ENCODE peak calls at places on chromosomes 5 and 9, in six cellular contexts. N, E, P, H, W and O are unnamed samples.

GRCh38 chr9:14156046-14156445 is 157.9 kb downstream of the NFIB start:
- DNase-seq in P (peak; percentile 37), W (no peak), H (no peak), E (no peak), N (no peak), O (no peak)

GRCh38 chr5:172806897-172807672 is 27.0 kb upstream of the ERGIC1 start:
- DNase-seq in N (peak; percentile 98), H (peak; percentile 86), W (peak; percentile 80), E (peak; percentile 97), P (peak; percentile 81), O (peak; percentile 87)

GRCh38 chr5:174087783-174088182 is 42.3 kb downstream of the NSG2 start:
- DNase-seq in N (no peak), W (no peak), E (no peak), H (no peak), P (no peak), O (no peak)

GRCh38 chr9:98129451-98129881 is 10.4 kb upstream of the TRIM14 start:
- DNase-seq in W (no peak), P (no peak), H (no peak), E (peak; percentile 21), N (no peak), O (peak; percentile 94)

GRCh38 chr5:133273661-133274596 is 222.1 kb downstream of the HSPA4 start:
- DNase-seq in H (no peak), P (no peak), W (no peak), N (no peak), E (no peak), O (no peak)

GRCh38 chr5:85278193-85278592 is 893.5 kb upstream of the EDIL3 start:
- DNase-seq in N (no peak), W (no peak), H (no peak), P (peak; percentile 25), E (no peak), O (no peak)

GRCh38 chr5:103232393-103232999 is 26.1 kb upstream of the MACIR start:
- DNase-seq in E (peak; percentile 52), P (no peak), N (peak; percentile 49), H (peak; percentile 62), W (peak; percentile 41), O (peak; percentile 48)

GRCh38 chr9:125074976-125075375 is 68.4 kb downstream of the SCAI start:
- DNase-seq in W (no peak), N (no peak), H (peak; percentile 57), E (no peak), P (no peak), O (no peak)

GRCh38 chr9:90880669-90881068 is 79.0 kb downstream of the SYK start:
- DNase-seq in H (no peak), W (no peak), N (no peak), E (no peak), P (no peak), O (peak; percentile 33)

GRCh38 chr9:100063185-100063584 is 35.6 kb downstream of the ERP44 start:
- DNase-seq in E (no peak), H (peak; percentile 53), N (no peak), P (no peak), W (no peak), O (no peak)

GRCh38 chr5:74895906-74896305 is 29.7 kb upstream of the FAM169A start:
- DNase-seq in P (no peak), H (peak; percentile 71), N (peak; percentile 18), E (no peak), W (no peak), O (no peak)

GRCh38 chr9:26551971-26552370 is 340.6 kb downstream of the CAAP1 start:
- DNase-seq in N (no peak), P (no peak), H (no peak), W (no peak), E (no peak), O (no peak)

GRCh38 chr5:73483676-73484075 is 14.6 kb upstream of the BTF3 start:
- DNase-seq in H (no peak), E (no peak), W (no peak), P (no peak), N (no peak), O (no peak)

GRCh38 chr5:132622608-132623007 is 35.4 kb upstream of the IL13 start:
- DNase-seq in W (no peak), P (no peak), H (no peak), E (no peak), N (no peak), O (no peak)

GRCh38 chr9:112115109-112115508 is 60.0 kb downstream of the SUSD1 start:
- DNase-seq in N (no peak), W (no peak), E (no peak), H (no peak), P (no peak), O (no peak)

GRCh38 chr9:76137941-76138340 is 247.5 kb downstream of the PCSK5 start:
- DNase-seq in E (no peak), W (no peak), N (no peak), H (no peak), P (no peak), O (no peak)

GRCh38 chr5:131220566-131220965 is 43.3 kb upstream of the CDC42SE2 start:
- DNase-seq in H (no peak), N (no peak), P (no peak), E (no peak), W (no peak), O (no peak)

GRCh38 chr5:180400416-180400815 is 47.3 kb upstream of the GFPT2 start:
- DNase-seq in P (no peak), W (no peak), N (no peak), H (no peak), E (no peak), O (no peak)

GRCh38 chr5:83430130-83431010 is 41.2 kb upstream of the VCAN start:
- DNase-seq in H (peak; percentile 67), E (peak; percentile 79), N (peak; percentile 64), W (peak; percentile 61), P (peak; percentile 21), O (peak; percentile 76)

GRCh38 chr5:68315679-68316271 is 100.2 kb downstream of the PIK3R1 start:
- DNase-seq in N (no peak), W (no peak), E (no peak), P (peak; percentile 55), H (no peak), O (no peak)
- TF ChIP-seq MYC in N (no peak), W (no peak), E (no peak), P (no peak), H (no peak), O (no peak)

DNA sequence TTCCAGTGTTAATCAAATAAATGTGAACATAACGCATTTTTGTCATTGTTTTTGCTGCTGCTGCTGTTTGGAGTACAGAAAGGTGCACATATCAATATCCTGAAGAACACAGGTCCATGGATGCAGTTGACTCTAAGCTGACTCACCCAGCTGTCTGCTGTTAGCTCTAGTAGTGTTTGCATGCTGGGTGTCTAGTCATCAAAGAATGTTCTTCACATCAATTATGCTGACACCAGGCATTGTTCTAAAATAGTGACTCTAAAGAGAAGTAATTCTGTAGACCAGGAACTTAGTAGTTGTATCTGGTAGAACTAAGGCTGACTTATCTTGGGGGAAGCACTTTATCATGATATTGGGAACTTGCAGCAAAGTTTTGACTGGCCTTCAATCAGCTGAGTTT is 55.7 kb upstream of the DPYSL3 start:
- DNase-seq in E (no peak), H (no peak), W (peak; percentile 17), N (peak; percentile 56), P (no peak), O (no peak)
- TF ChIP-seq MYC in E (no peak), H (no peak), W (no peak), N (no peak), P (no peak), O (no peak)

DNA sequence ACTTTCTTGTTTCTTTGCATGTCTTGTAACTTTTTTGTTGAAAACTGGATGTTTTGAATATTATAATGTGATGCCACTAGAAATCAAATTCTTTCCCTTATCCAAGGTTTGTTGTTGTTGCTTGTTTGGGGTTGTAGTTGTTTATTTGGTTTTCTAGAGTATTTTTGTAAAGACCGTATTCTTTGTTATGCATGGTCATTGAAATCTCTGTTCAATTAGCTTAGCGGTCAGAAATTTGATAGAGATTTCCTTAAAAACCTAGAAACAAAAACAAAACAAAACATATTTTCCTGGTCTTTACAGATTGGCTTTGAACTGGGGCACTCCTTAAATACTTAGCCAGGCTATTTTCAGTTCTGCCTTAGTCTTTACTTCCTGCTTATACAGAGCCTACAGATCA is 21.9 kb downstream of the SOX30 start:
- DNase-seq in E (no peak), H (no peak), N (no peak), P (no peak), W (no peak), O (no peak)
- TF ChIP-seq MYC in E (no peak), H (no peak), N (no peak), P (no peak), W (no peak), O (no peak)

GRCh38 chr9:136398286-136398685 is 1.7 kb downstream of the SNAPC4 start:
- DNase-seq in W (no peak), N (no peak), E (no peak), P (no peak), H (no peak), O (no peak)

GRCh38 chr9:136397643-136398042 is 2.3 kb downstream of the SNAPC4 start:
- DNase-seq in H (no peak), N (no peak), P (no peak), W (no peak), E (no peak), O (no peak)

GRCh38 chr9:136401173-136401922 is 1.4 kb upstream of the SNAPC4 start:
- DNase-seq in P (no peak), W (no peak), N (no peak), E (no peak), H (no peak), O (no peak)

GRCh38 chr9:136400038-136400834 is at the start of gene SNAPC4:
- DNase-seq in P (peak; percentile 40), H (peak; percentile 82), W (peak; percentile 77), N (peak; percentile 87), E (peak; percentile 93), O (peak; percentile 89)

GRCh38 chr9:136399176-136400037 is 563 bp downstream of the SNAPC4 start:
- DNase-seq in E (peak; percentile 36), N (no peak), W (no peak), H (peak; percentile 24), P (no peak), O (peak; percentile 42)
- TF ChIP-seq MYC in E (peak; percentile 58), N (peak; percentile 29), W (peak; percentile 35), H (no peak), P (no peak), O (no peak)

DNA sequence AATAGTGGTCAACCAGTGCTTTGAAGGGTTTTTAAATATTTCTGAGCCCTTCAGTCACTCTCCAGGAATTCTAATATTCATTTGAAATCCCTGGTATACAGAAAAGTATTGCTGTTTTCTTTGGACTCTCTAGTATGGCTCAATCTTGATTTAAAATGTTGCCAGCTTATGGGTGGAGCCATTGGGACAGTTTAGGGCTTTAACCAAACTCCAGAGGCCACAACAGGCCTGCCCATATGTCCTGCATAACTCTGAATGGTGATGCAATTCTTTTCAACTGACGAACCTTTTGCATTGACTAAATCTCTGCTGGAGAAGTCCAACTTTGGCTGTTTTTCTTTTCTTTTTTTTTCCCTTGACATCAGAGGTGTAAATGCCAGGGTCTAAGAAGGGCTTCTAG is 10.3 kb upstream of the ANKHD1 start:
- DNase-seq in N (no peak), H (no peak), E (no peak), W (no peak), P (no peak), O (peak; percentile 60)
- TF ChIP-seq MYC in N (no peak), H (no peak), E (no peak), W (no peak), P (no peak), O (peak; percentile 39)